ENCODE peak calls at places on chromosomes 2 and 18, in seven cellular contexts. One of them, this sample, is unnamed.

GRCh38 chr18:22170421-22171262 is 1.3 kb downstream of the GATA6 start:
- DNase-seq in left ventricle myocardium inferior: peak; percentile 71
- DNase-seq in heart left ventricle: peak; percentile 82
- DNase-seq in hepatocyte: peak; percentile 63
- DNase-seq in uterus: peak; percentile 70
- DNase-seq in testis: peak; percentile 63
- DNase-seq in right lobe of liver: peak; percentile 66
- DNase-seq in this sample: no peak

GRCh38 chr2:190882831-190883582 is 2.4 kb downstream of the GLS start:
- DNase-seq in left ventricle myocardium inferior: no peak
- DNase-seq in heart left ventricle: no peak
- DNase-seq in hepatocyte: no peak
- DNase-seq in uterus: no peak
- DNase-seq in testis: no peak
- DNase-seq in right lobe of liver: no peak
- DNase-seq in this sample: no peak

GRCh38 chr2:229679393-229680125 is 34.8 kb downstream of the DNER start:
- DNase-seq in left ventricle myocardium inferior: no peak
- DNase-seq in heart left ventricle: no peak
- DNase-seq in hepatocyte: peak; percentile 6
- DNase-seq in uterus: no peak
- DNase-seq in testis: no peak
- DNase-seq in right lobe of liver: no peak
- DNase-seq in this sample: no peak

GRCh38 chr18:56200381-56200831 is 438.0 kb downstream of the TXNL1 start:
- DNase-seq in left ventricle myocardium inferior: no peak
- DNase-seq in heart left ventricle: no peak
- DNase-seq in hepatocyte: no peak
- DNase-seq in uterus: no peak
- DNase-seq in testis: no peak
- DNase-seq in right lobe of liver: no peak
- DNase-seq in this sample: no peak

GRCh38 chr2:117835990-117836760 is 21.7 kb downstream of the DDX18 start:
- DNase-seq in left ventricle myocardium inferior: peak; percentile 86
- DNase-seq in heart left ventricle: peak; percentile 91
- DNase-seq in hepatocyte: peak; percentile 90
- DNase-seq in uterus: peak; percentile 66
- DNase-seq in testis: peak; percentile 90
- DNase-seq in right lobe of liver: peak; percentile 87
- DNase-seq in this sample: peak; percentile 86

GRCh38 chr2:219419331-219420197 is 1.4 kb downstream of the DES start:
- DNase-seq in left ventricle myocardium inferior: peak; percentile 65
- DNase-seq in heart left ventricle: no peak
- DNase-seq in hepatocyte: no peak
- DNase-seq in uterus: peak; percentile 67
- DNase-seq in testis: no peak
- DNase-seq in right lobe of liver: no peak
- DNase-seq in this sample: no peak

GRCh38 chr2:86413296-86414085 is 27.7 kb upstream of the KDM3A start:
- DNase-seq in left ventricle myocardium inferior: no peak
- DNase-seq in heart left ventricle: no peak
- DNase-seq in hepatocyte: no peak
- DNase-seq in uterus: no peak
- DNase-seq in testis: no peak
- DNase-seq in right lobe of liver: no peak
- DNase-seq in this sample: no peak

GRCh38 chr2:238278626-238279323 is 9.6 kb downstream of the PER2 start:
- DNase-seq in left ventricle myocardium inferior: no peak
- DNase-seq in heart left ventricle: peak; percentile 10
- DNase-seq in hepatocyte: no peak
- DNase-seq in uterus: no peak
- DNase-seq in testis: no peak
- DNase-seq in right lobe of liver: no peak
- DNase-seq in this sample: no peak

GRCh38 chr2:133579295-133579694 is 11.0 kb upstream of the NCKAP5 start:
- DNase-seq in left ventricle myocardium inferior: peak; percentile 58
- DNase-seq in heart left ventricle: peak; percentile 71
- DNase-seq in hepatocyte: no peak
- DNase-seq in uterus: no peak
- DNase-seq in testis: no peak
- DNase-seq in right lobe of liver: peak; percentile 84
- DNase-seq in this sample: no peak

GRCh38 chr2:35298493-35298892 is 1057.1 kb upstream of the CRIM1 start:
- DNase-seq in left ventricle myocardium inferior: no peak
- DNase-seq in heart left ventricle: no peak
- DNase-seq in hepatocyte: no peak
- DNase-seq in uterus: no peak
- DNase-seq in testis: no peak
- DNase-seq in right lobe of liver: no peak
- DNase-seq in this sample: no peak

GRCh38 chr2:10556271-10557140 is 108.4 kb upstream of the ODC1 start:
- DNase-seq in left ventricle myocardium inferior: no peak
- DNase-seq in heart left ventricle: no peak
- DNase-seq in hepatocyte: no peak
- DNase-seq in uterus: no peak
- DNase-seq in testis: no peak
- DNase-seq in right lobe of liver: no peak
- DNase-seq in this sample: no peak

GRCh38 chr2:151733781-151734672 is at the start of gene NEB:
- DNase-seq in left ventricle myocardium inferior: no peak
- DNase-seq in heart left ventricle: no peak
- DNase-seq in hepatocyte: no peak
- DNase-seq in uterus: no peak
- DNase-seq in testis: no peak
- DNase-seq in right lobe of liver: no peak
- DNase-seq in this sample: no peak

GRCh38 chr18:26304511-26304910 is 78.3 kb downstream of the TAF4B start:
- DNase-seq in left ventricle myocardium inferior: no peak
- DNase-seq in heart left ventricle: no peak
- DNase-seq in hepatocyte: no peak
- DNase-seq in uterus: no peak
- DNase-seq in testis: no peak
- DNase-seq in right lobe of liver: no peak
- DNase-seq in this sample: no peak

GRCh38 chr2:48205137-48205798 is 299.0 kb upstream of the FBXO11 start:
- DNase-seq in left ventricle myocardium inferior: no peak
- DNase-seq in heart left ventricle: no peak
- DNase-seq in hepatocyte: no peak
- DNase-seq in uterus: no peak
- DNase-seq in testis: peak; percentile 65
- DNase-seq in right lobe of liver: no peak
- DNase-seq in this sample: no peak

GRCh38 chr18:79519751-79520472 is 124.2 kb downstream of the NFATC1 start:
- DNase-seq in left ventricle myocardium inferior: no peak
- DNase-seq in heart left ventricle: peak; percentile 36
- DNase-seq in hepatocyte: peak; percentile 50
- DNase-seq in uterus: no peak
- DNase-seq in testis: peak; percentile 26
- DNase-seq in right lobe of liver: peak; percentile 36
- DNase-seq in this sample: peak; percentile 62

GRCh38 chr2:155547571-155547970 is 785.0 kb downstream of the NR4A2 start:
- DNase-seq in left ventricle myocardium inferior: no peak
- DNase-seq in heart left ventricle: no peak
- DNase-seq in hepatocyte: no peak
- DNase-seq in uterus: no peak
- DNase-seq in testis: no peak
- DNase-seq in right lobe of liver: no peak
- DNase-seq in this sample: no peak

GRCh38 chr2:46384457-46384815 is 87.2 kb downstream of the EPAS1 start:
- DNase-seq in left ventricle myocardium inferior: no peak
- DNase-seq in heart left ventricle: no peak
- DNase-seq in hepatocyte: no peak
- DNase-seq in uterus: peak; percentile 14
- DNase-seq in testis: peak; percentile 8
- DNase-seq in right lobe of liver: no peak
- DNase-seq in this sample: no peak

GRCh38 chr2:20198796-20199361 is 26.1 kb downstream of the SDC1 start:
- DNase-seq in left ventricle myocardium inferior: no peak
- DNase-seq in heart left ventricle: no peak
- DNase-seq in hepatocyte: no peak
- DNase-seq in uterus: no peak
- DNase-seq in testis: no peak
- DNase-seq in right lobe of liver: peak; percentile 70
- DNase-seq in this sample: no peak

GRCh38 chr18:36378194-36378593 is 80.7 kb downstream of the FHOD3 start:
- DNase-seq in left ventricle myocardium inferior: no peak
- DNase-seq in heart left ventricle: no peak
- DNase-seq in hepatocyte: no peak
- DNase-seq in uterus: no peak
- DNase-seq in testis: no peak
- DNase-seq in right lobe of liver: no peak
- DNase-seq in this sample: no peak

GRCh38 chr2:47904903-47905453 is 1.3 kb downstream of the FBXO11 start:
- DNase-seq in left ventricle myocardium inferior: peak; percentile 30
- DNase-seq in heart left ventricle: peak; percentile 70
- DNase-seq in hepatocyte: no peak
- DNase-seq in uterus: peak; percentile 29
- DNase-seq in testis: peak; percentile 58
- DNase-seq in right lobe of liver: peak; percentile 62
- DNase-seq in this sample: no peak

GRCh38 chr2:240403358-240404104 is 31.9 kb upstream of the GPC1 start:
- DNase-seq in left ventricle myocardium inferior: no peak
- DNase-seq in heart left ventricle: no peak
- DNase-seq in hepatocyte: no peak
- DNase-seq in uterus: no peak
- DNase-seq in testis: peak; percentile 10
- DNase-seq in right lobe of liver: peak; percentile 37
- DNase-seq in this sample: no peak

GRCh38 chr2:120336749-120337148 is 9.2 kb upstream of the INHBB start:
- DNase-seq in left ventricle myocardium inferior: no peak
- DNase-seq in heart left ventricle: no peak
- DNase-seq in hepatocyte: no peak
- DNase-seq in uterus: no peak
- DNase-seq in testis: no peak
- DNase-seq in right lobe of liver: no peak
- DNase-seq in this sample: no peak

GRCh38 chr18:61901334-61901986 is 8.7 kb upstream of the RNF152 start:
- DNase-seq in left ventricle myocardium inferior: no peak
- DNase-seq in heart left ventricle: no peak
- DNase-seq in hepatocyte: peak; percentile 73
- DNase-seq in uterus: peak; percentile 54
- DNase-seq in testis: peak; percentile 62
- DNase-seq in right lobe of liver: peak; percentile 52
- DNase-seq in this sample: no peak

GRCh38 chr2:177483531-177483930 is 91.0 kb downstream of the AGPS start:
- DNase-seq in left ventricle myocardium inferior: no peak
- DNase-seq in heart left ventricle: no peak
- DNase-seq in hepatocyte: no peak
- DNase-seq in uterus: no peak
- DNase-seq in testis: no peak
- DNase-seq in right lobe of liver: no peak
- DNase-seq in this sample: no peak
- H3K27ac ChIP-seq in left ventricle myocardium inferior: no peak overlapping the region
- H3K27ac ChIP-seq in heart left ventricle: no peak overlapping the region
- H3K27ac ChIP-seq in hepatocyte: no peak overlapping the region
- H3K27ac ChIP-seq in uterus: no peak overlapping the region
- H3K27ac ChIP-seq in testis: no peak overlapping the region
- H3K27ac ChIP-seq in right lobe of liver: no peak overlapping the region
- H3K27ac ChIP-seq in this sample: no peak overlapping the region

GRCh38 chr18:59665057-59666007 is 31.9 kb downstream of the CCBE1 start:
- DNase-seq in left ventricle myocardium inferior: no peak
- DNase-seq in heart left ventricle: no peak
- DNase-seq in hepatocyte: no peak
- DNase-seq in uterus: no peak
- DNase-seq in testis: no peak
- DNase-seq in right lobe of liver: no peak
- DNase-seq in this sample: no peak
- H3K4me1 ChIP-seq in left ventricle myocardium inferior: no peaks in the 10 kb centered on the region
- H3K4me1 ChIP-seq in heart left ventricle: no peaks in the 10 kb centered on the region
- H3K4me1 ChIP-seq in hepatocyte: peaks cover 10% of the 10 kb centered on the region
- H3K4me1 ChIP-seq in uterus: no peaks in the 10 kb centered on the region
- H3K4me1 ChIP-seq in testis: no peaks in the 10 kb centered on the region
- H3K4me1 ChIP-seq in right lobe of liver: no peaks in the 10 kb centered on the region
- H3K4me1 ChIP-seq in this sample: no peaks in the 10 kb centered on the region

GRCh38 chr2:7030810-7031209 is 113.6 kb downstream of the RNF144A start:
- DNase-seq in left ventricle myocardium inferior: no peak
- DNase-seq in heart left ventricle: no peak
- DNase-seq in hepatocyte: no peak
- DNase-seq in uterus: no peak
- DNase-seq in testis: no peak
- DNase-seq in right lobe of liver: no peak
- DNase-seq in this sample: no peak

GRCh38 chr2:7027961-7028655 is 110.9 kb downstream of the RNF144A start:
- DNase-seq in left ventricle myocardium inferior: no peak
- DNase-seq in heart left ventricle: peak; percentile 18
- DNase-seq in hepatocyte: no peak
- DNase-seq in uterus: no peak
- DNase-seq in testis: no peak
- DNase-seq in right lobe of liver: no peak
- DNase-seq in this sample: no peak

GRCh38 chr2:7028846-7029245 is 111.6 kb downstream of the RNF144A start:
- DNase-seq in left ventricle myocardium inferior: no peak
- DNase-seq in heart left ventricle: peak; percentile 29
- DNase-seq in hepatocyte: no peak
- DNase-seq in uterus: no peak
- DNase-seq in testis: no peak
- DNase-seq in right lobe of liver: no peak
- DNase-seq in this sample: no peak

GRCh38 chr2:7027436-7027835 is 110.2 kb downstream of the RNF144A start:
- DNase-seq in left ventricle myocardium inferior: no peak
- DNase-seq in heart left ventricle: peak; percentile 7
- DNase-seq in hepatocyte: no peak
- DNase-seq in uterus: no peak
- DNase-seq in testis: no peak
- DNase-seq in right lobe of liver: no peak
- DNase-seq in this sample: no peak

DNA sequence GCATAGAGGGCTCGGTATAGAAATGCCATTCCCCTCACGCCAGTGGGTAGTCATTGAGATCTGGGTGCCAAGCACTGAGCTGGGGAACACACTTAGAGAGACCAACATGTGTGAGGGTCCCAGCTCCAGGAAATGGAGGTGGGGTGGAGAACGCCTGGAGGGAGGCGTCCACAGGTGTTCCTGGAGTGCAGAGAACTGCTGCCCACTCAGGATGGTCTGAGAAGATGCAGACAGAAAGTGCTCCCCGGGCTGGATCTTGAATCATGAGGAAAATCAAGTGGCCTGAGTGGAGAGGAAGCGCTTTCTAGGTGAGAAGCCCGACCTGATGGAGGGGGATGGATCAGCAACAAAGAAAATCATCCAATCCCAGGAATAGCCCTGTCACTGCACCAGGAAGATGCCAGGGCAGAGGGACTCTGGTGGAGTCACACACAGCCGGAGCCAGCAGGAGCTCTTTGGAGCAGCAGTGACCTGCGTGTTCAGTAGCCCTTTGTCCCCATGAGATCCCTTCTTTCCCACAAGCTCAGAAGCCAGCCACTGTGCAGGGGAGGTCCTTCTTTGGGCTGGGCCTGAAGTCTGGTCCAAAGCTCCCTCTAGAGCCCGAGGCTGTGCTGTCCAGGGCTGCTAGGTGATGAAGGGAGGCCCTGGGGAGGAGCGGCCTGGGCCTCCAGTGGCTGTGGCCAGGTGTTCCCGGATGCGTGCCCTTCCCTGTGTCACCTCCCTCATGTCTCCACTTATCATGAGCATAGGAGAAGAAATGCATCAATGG is 112.3 kb downstream of the RNF144A start:
- DNase-seq in left ventricle myocardium inferior: no peak
- DNase-seq in heart left ventricle: peak; percentile 68
- DNase-seq in hepatocyte: no peak
- DNase-seq in uterus: no peak
- DNase-seq in testis: no peak
- DNase-seq in right lobe of liver: no peak
- DNase-seq in this sample: no peak
- H3K27ac ChIP-seq in left ventricle myocardium inferior: peak overlapping the region; percentile 86
- H3K27ac ChIP-seq in heart left ventricle: peak overlapping the region; percentile 66
- H3K27ac ChIP-seq in hepatocyte: no peak overlapping the region
- H3K27ac ChIP-seq in uterus: peak overlapping the region; percentile 7
- H3K27ac ChIP-seq in testis: no peak overlapping the region
- H3K27ac ChIP-seq in right lobe of liver: no peak overlapping the region
- H3K27ac ChIP-seq in this sample: peak overlapping the region; percentile 17

GRCh38 chr2:54568876-54569298 is 112.8 kb downstream of the SPTBN1 start:
- DNase-seq in left ventricle myocardium inferior: no peak
- DNase-seq in heart left ventricle: no peak
- DNase-seq in hepatocyte: no peak
- DNase-seq in uterus: no peak
- DNase-seq in testis: no peak
- DNase-seq in right lobe of liver: no peak
- DNase-seq in this sample: no peak
- H3K4me1 ChIP-seq in left ventricle myocardium inferior: peaks cover 98% of the 10 kb centered on the region
- H3K4me1 ChIP-seq in heart left ventricle: peaks cover 92% of the 10 kb centered on the region
- H3K4me1 ChIP-seq in hepatocyte: peaks cover 75% of the 10 kb centered on the region
- H3K4me1 ChIP-seq in uterus: peaks cover 6% of the 10 kb centered on the region
- H3K4me1 ChIP-seq in testis: peaks cover 35% of the 10 kb centered on the region
- H3K4me1 ChIP-seq in right lobe of liver: peaks cover 11% of the 10 kb centered on the region
- H3K4me1 ChIP-seq in this sample: no peaks in the 10 kb centered on the region

This sample was measured in right atrium auricular region.